ENCODE peak calls at places on chromosomes 6 and 20, in ten cellular contexts. H is SW 1271; O is NCI-H524; M is left ventricle myocardium inferior; Z is HEK293T; X is mucosa of gallbladder; E is activated B cell treated with CpG ODN at 0.5 μM for 24 hours; Y is HFF-Myc; C is naive thymus-derived CD8-positive, alpha-beta T cell; U is stimulated activated CD4-positive, alpha-beta T cell treated with anti-CD3 and anti-CD28 coated beads, Interleukin-15, amount 100 ng/mL, for 24 hours. J is an unnamed sample.

GRCh38 chr6:4496284-4496683 is 279.9 kb upstream of the CDYL start:
- DNase-seq in X (no peak), Y (no peak), M (no peak), U (no peak), O (no peak), C (no peak), H (no peak), E (no peak), Z (no peak), J (no peak)

GRCh38 chr6:4607026-4607704 is 169.0 kb upstream of the CDYL start:
- DNase-seq in U (no peak), Z (no peak), O (peak), C (no peak), Y (peak), E (no peak), H (no peak), X (no peak), M (no peak), J (no peak)

GRCh38 chr6:31037692-31038091 is 27.4 kb downstream of the MUC22 start:
- DNase-seq in Y (no peak), O (no peak), E (no peak), X (no peak), Z (no peak), H (no peak), C (no peak), M (no peak), U (no peak), J (no peak)

GRCh38 chr6:78868124-78868523 is 773 bp downstream of the IRAK1BP1 start:
- DNase-seq in U (no peak), X (no peak), Y (no peak), Z (no peak), H (no peak), C (no peak), M (no peak), O (no peak), E (no peak), J (no peak)

GRCh38 chr20:47985092-47985850 is 200.0 kb upstream of the SULF2 start:
- DNase-seq in H (peak), C (no peak), U (no peak), M (no peak), X (no peak), Z (peak), O (no peak), Y (peak), E (no peak), J (no peak)

GRCh38 chr6:6366778-6367177 is 46.3 kb upstream of the F13A1 start:
- DNase-seq in C (no peak), Z (no peak), M (no peak), H (no peak), X (no peak), Y (no peak), O (peak), U (no peak), E (no peak), J (no peak)

GRCh38 chr6:125821825-125822281 is 31.1 kb downstream of the NCOA7 start:
- DNase-seq in O (no peak), Z (no peak), H (peak), C (no peak), X (peak), E (no peak), M (no peak), U (no peak), Y (no peak), J (no peak)

GRCh38 chr20:11769825-11770224 is 147.9 kb upstream of the BTBD3 start:
- DNase-seq in Y (no peak), X (no peak), O (no peak), C (no peak), H (no peak), E (no peak), M (no peak), U (no peak), Z (no peak), J (no peak)

GRCh38 chr6:129677634-129678325 is 32.2 kb downstream of the ARHGAP18 start:
- DNase-seq in U (no peak), H (peak), E (no peak), Z (no peak), X (no peak), M (no peak), Y (no peak), O (no peak), C (no peak), J (no peak)

GRCh38 chr20:36950432-36951197 is 893 bp downstream of the SAMHD1 start:
- DNase-seq in U (peak), O (peak), Z (peak), X (no peak), M (peak), E (no peak), C (peak), H (peak), Y (no peak), J (peak)

GRCh38 chr20:50625986-50626677 is 65.2 kb downstream of the RIPOR3 start:
- DNase-seq in X (no peak), O (peak), U (peak), M (peak), Z (peak), H (no peak), C (no peak), Y (no peak), E (no peak), J (no peak)

GRCh38 chr20:34874094-34874654 is 1.5 kb upstream of the GGT7 start:
- DNase-seq in U (peak), O (peak), Y (peak), H (peak), X (peak), M (peak), E (no peak), C (no peak), Z (peak), J (no peak)

GRCh38 chr20:60221593-60221992 is 263.4 kb downstream of the CDH26 start:
- DNase-seq in O (no peak), Y (no peak), X (no peak), M (no peak), H (no peak), U (no peak), C (no peak), Z (no peak), E (no peak), J (no peak)

GRCh38 chr6:122808121-122808885 is 19.2 kb downstream of the SMPDL3A start:
- DNase-seq in X (no peak), C (no peak), U (no peak), H (no peak), E (no peak), Z (no peak), Y (no peak), O (no peak), M (no peak), J (no peak)

GRCh38 chr20:62705626-62706025 is 3.0 kb upstream of the NTSR1 start:
- DNase-seq in Z (no peak), C (no peak), O (no peak), E (no peak), H (no peak), X (no peak), U (no peak), Y (no peak), M (no peak), J (no peak)

GRCh38 chr20:52047811-52048302 is 143.7 kb downstream of the ZFP64 start:
- DNase-seq in E (no peak), X (no peak), M (no peak), O (no peak), H (no peak), U (peak), Y (no peak), C (no peak), Z (no peak), J (no peak)

GRCh38 chr20:12970372-12970821 is 38.4 kb upstream of the SPTLC3 start:
- DNase-seq in C (no peak), Y (peak), X (no peak), E (no peak), U (no peak), H (peak), M (no peak), Z (peak), O (peak), J (no peak)

GRCh38 chr6:93423542-93423941 is 4.2 kb upstream of the EPHA7 start:
- DNase-seq in Y (no peak), X (peak), H (peak), U (peak), M (peak), E (no peak), C (no peak), O (peak), Z (peak), J (no peak)